ENCODE peak calls at places on chromosomes 3 and 15, in five cellular contexts. One of them, this sample, is unnamed.

GRCh38 chr3:141729240-141729639 is 8.9 kb upstream of the RNF7 start:
- DNase-seq in activated CD4-positive, alpha-beta T cell treated with anti-CD3 and anti-CD28 coated beads, Interleukin-2, amount 50 U/mL, for 1 hour: no peak
- DNase-seq in stimulated activated CD8-positive, alpha-beta memory T cell treated with anti-CD3 and anti-CD28 coated beads, Interleukin-7, amount 100 ng/mL, for 1 hour: no peak
- DNase-seq in fibroblast of villous mesenchyme: no peak
- DNase-seq in heart right ventricle: no peak
- DNase-seq in this sample: no peak

GRCh38 chr3:56915969-56916586 is 114.3 kb upstream of the ARHGEF3 start:
- DNase-seq in activated CD4-positive, alpha-beta T cell treated with anti-CD3 and anti-CD28 coated beads, Interleukin-2, amount 50 U/mL, for 1 hour: peak
- DNase-seq in heart right ventricle: peak
- DNase-seq in stimulated activated CD8-positive, alpha-beta memory T cell treated with anti-CD3 and anti-CD28 coated beads, Interleukin-7, amount 100 ng/mL, for 1 hour: peak
- DNase-seq in fibroblast of villous mesenchyme: no peak
- DNase-seq in this sample: peak

GRCh38 chr3:195697582-195698324 is 23.0 kb upstream of the MUC20 start:
- DNase-seq in fibroblast of villous mesenchyme: peak
- DNase-seq in heart right ventricle: no peak
- DNase-seq in activated CD4-positive, alpha-beta T cell treated with anti-CD3 and anti-CD28 coated beads, Interleukin-2, amount 50 U/mL, for 1 hour: no peak
- DNase-seq in stimulated activated CD8-positive, alpha-beta memory T cell treated with anti-CD3 and anti-CD28 coated beads, Interleukin-7, amount 100 ng/mL, for 1 hour: no peak
- DNase-seq in this sample: no peak

GRCh38 chr3:135014575-135014974 is 219.5 kb downstream of the EPHB1 start:
- DNase-seq in activated CD4-positive, alpha-beta T cell treated with anti-CD3 and anti-CD28 coated beads, Interleukin-2, amount 50 U/mL, for 1 hour: no peak
- DNase-seq in heart right ventricle: no peak
- DNase-seq in stimulated activated CD8-positive, alpha-beta memory T cell treated with anti-CD3 and anti-CD28 coated beads, Interleukin-7, amount 100 ng/mL, for 1 hour: no peak
- DNase-seq in fibroblast of villous mesenchyme: peak
- DNase-seq in this sample: no peak

GRCh38 chr15:73891328-73891975 is 18.1 kb downstream of the TBC1D21 start:
- DNase-seq in stimulated activated CD8-positive, alpha-beta memory T cell treated with anti-CD3 and anti-CD28 coated beads, Interleukin-7, amount 100 ng/mL, for 1 hour: no peak
- DNase-seq in activated CD4-positive, alpha-beta T cell treated with anti-CD3 and anti-CD28 coated beads, Interleukin-2, amount 50 U/mL, for 1 hour: no peak
- DNase-seq in fibroblast of villous mesenchyme: no peak
- DNase-seq in heart right ventricle: no peak
- DNase-seq in this sample: no peak

GRCh38 chr3:49428697-49429100 is 425 bp downstream of the NICN1 start:
- DNase-seq in stimulated activated CD8-positive, alpha-beta memory T cell treated with anti-CD3 and anti-CD28 coated beads, Interleukin-7, amount 100 ng/mL, for 1 hour: no peak
- DNase-seq in fibroblast of villous mesenchyme: no peak
- DNase-seq in activated CD4-positive, alpha-beta T cell treated with anti-CD3 and anti-CD28 coated beads, Interleukin-2, amount 50 U/mL, for 1 hour: no peak
- DNase-seq in heart right ventricle: no peak
- DNase-seq in this sample: no peak

GRCh38 chr3:110567032-110567431 is 504.6 kb upstream of the NECTIN3 start:
- DNase-seq in fibroblast of villous mesenchyme: no peak
- DNase-seq in heart right ventricle: no peak
- DNase-seq in activated CD4-positive, alpha-beta T cell treated with anti-CD3 and anti-CD28 coated beads, Interleukin-2, amount 50 U/mL, for 1 hour: no peak
- DNase-seq in stimulated activated CD8-positive, alpha-beta memory T cell treated with anti-CD3 and anti-CD28 coated beads, Interleukin-7, amount 100 ng/mL, for 1 hour: no peak
- DNase-seq in this sample: no peak

GRCh38 chr15:65041787-65042186 is 3.4 kb upstream of the SLC51B start:
- DNase-seq in stimulated activated CD8-positive, alpha-beta memory T cell treated with anti-CD3 and anti-CD28 coated beads, Interleukin-7, amount 100 ng/mL, for 1 hour: no peak
- DNase-seq in heart right ventricle: no peak
- DNase-seq in fibroblast of villous mesenchyme: no peak
- DNase-seq in activated CD4-positive, alpha-beta T cell treated with anti-CD3 and anti-CD28 coated beads, Interleukin-2, amount 50 U/mL, for 1 hour: no peak
- DNase-seq in this sample: no peak

GRCh38 chr15:52492132-52492531 is 36.5 kb downstream of the MYO5A start:
- DNase-seq in fibroblast of villous mesenchyme: no peak
- DNase-seq in heart right ventricle: no peak
- DNase-seq in stimulated activated CD8-positive, alpha-beta memory T cell treated with anti-CD3 and anti-CD28 coated beads, Interleukin-7, amount 100 ng/mL, for 1 hour: no peak
- DNase-seq in activated CD4-positive, alpha-beta T cell treated with anti-CD3 and anti-CD28 coated beads, Interleukin-2, amount 50 U/mL, for 1 hour: no peak
- DNase-seq in this sample: no peak

GRCh38 chr3:152026033-152026556 is 152.7 kb downstream of the SUCNR1 start:
- DNase-seq in activated CD4-positive, alpha-beta T cell treated with anti-CD3 and anti-CD28 coated beads, Interleukin-2, amount 50 U/mL, for 1 hour: no peak
- DNase-seq in stimulated activated CD8-positive, alpha-beta memory T cell treated with anti-CD3 and anti-CD28 coated beads, Interleukin-7, amount 100 ng/mL, for 1 hour: no peak
- DNase-seq in fibroblast of villous mesenchyme: peak
- DNase-seq in heart right ventricle: no peak
- DNase-seq in this sample: no peak

GRCh38 chr3:94311651-94312050 is 248.8 kb downstream of the NSUN3 start:
- DNase-seq in fibroblast of villous mesenchyme: no peak
- DNase-seq in stimulated activated CD8-positive, alpha-beta memory T cell treated with anti-CD3 and anti-CD28 coated beads, Interleukin-7, amount 100 ng/mL, for 1 hour: no peak
- DNase-seq in heart right ventricle: no peak
- DNase-seq in activated CD4-positive, alpha-beta T cell treated with anti-CD3 and anti-CD28 coated beads, Interleukin-2, amount 50 U/mL, for 1 hour: no peak
- DNase-seq in this sample: no peak

GRCh38 chr3:31277582-31277981 is 255.1 kb upstream of the STT3B start:
- DNase-seq in activated CD4-positive, alpha-beta T cell treated with anti-CD3 and anti-CD28 coated beads, Interleukin-2, amount 50 U/mL, for 1 hour: no peak
- DNase-seq in fibroblast of villous mesenchyme: no peak
- DNase-seq in heart right ventricle: no peak
- DNase-seq in stimulated activated CD8-positive, alpha-beta memory T cell treated with anti-CD3 and anti-CD28 coated beads, Interleukin-7, amount 100 ng/mL, for 1 hour: no peak
- DNase-seq in this sample: no peak

GRCh38 chr15:77901921-77902750 is 175.4 kb downstream of the TBC1D2B start:
- DNase-seq in stimulated activated CD8-positive, alpha-beta memory T cell treated with anti-CD3 and anti-CD28 coated beads, Interleukin-7, amount 100 ng/mL, for 1 hour: no peak
- DNase-seq in activated CD4-positive, alpha-beta T cell treated with anti-CD3 and anti-CD28 coated beads, Interleukin-2, amount 50 U/mL, for 1 hour: no peak
- DNase-seq in fibroblast of villous mesenchyme: no peak
- DNase-seq in heart right ventricle: no peak
- DNase-seq in this sample: no peak

GRCh38 chr3:106215047-106215446 is 346.2 kb upstream of the CBLB start:
- DNase-seq in heart right ventricle: no peak
- DNase-seq in stimulated activated CD8-positive, alpha-beta memory T cell treated with anti-CD3 and anti-CD28 coated beads, Interleukin-7, amount 100 ng/mL, for 1 hour: no peak
- DNase-seq in fibroblast of villous mesenchyme: no peak
- DNase-seq in activated CD4-positive, alpha-beta T cell treated with anti-CD3 and anti-CD28 coated beads, Interleukin-2, amount 50 U/mL, for 1 hour: no peak
- DNase-seq in this sample: no peak

GRCh38 chr15:85750807-85751730 is 43.7 kb downstream of the KLHL25 start:
- DNase-seq in stimulated activated CD8-positive, alpha-beta memory T cell treated with anti-CD3 and anti-CD28 coated beads, Interleukin-7, amount 100 ng/mL, for 1 hour: no peak
- DNase-seq in heart right ventricle: no peak
- DNase-seq in activated CD4-positive, alpha-beta T cell treated with anti-CD3 and anti-CD28 coated beads, Interleukin-2, amount 50 U/mL, for 1 hour: no peak
- DNase-seq in fibroblast of villous mesenchyme: no peak
- DNase-seq in this sample: no peak

GRCh38 chr3:196640501-196640968 is 1.0 kb downstream of the NRROS start:
- DNase-seq in heart right ventricle: no peak
- DNase-seq in fibroblast of villous mesenchyme: no peak
- DNase-seq in stimulated activated CD8-positive, alpha-beta memory T cell treated with anti-CD3 and anti-CD28 coated beads, Interleukin-7, amount 100 ng/mL, for 1 hour: no peak
- DNase-seq in activated CD4-positive, alpha-beta T cell treated with anti-CD3 and anti-CD28 coated beads, Interleukin-2, amount 50 U/mL, for 1 hour: no peak
- DNase-seq in this sample: no peak

GRCh38 chr15:40743921-40744809 is 10.9 kb downstream of the RMDN3 start:
- DNase-seq in heart right ventricle: no peak
- DNase-seq in stimulated activated CD8-positive, alpha-beta memory T cell treated with anti-CD3 and anti-CD28 coated beads, Interleukin-7, amount 100 ng/mL, for 1 hour: no peak
- DNase-seq in fibroblast of villous mesenchyme: peak
- DNase-seq in activated CD4-positive, alpha-beta T cell treated with anti-CD3 and anti-CD28 coated beads, Interleukin-2, amount 50 U/mL, for 1 hour: peak
- DNase-seq in this sample: peak

GRCh38 chr3:62875103-62876002 is at the start of gene CADPS:
- DNase-seq in fibroblast of villous mesenchyme: peak
- DNase-seq in activated CD4-positive, alpha-beta T cell treated with anti-CD3 and anti-CD28 coated beads, Interleukin-2, amount 50 U/mL, for 1 hour: no peak
- DNase-seq in heart right ventricle: peak
- DNase-seq in stimulated activated CD8-positive, alpha-beta memory T cell treated with anti-CD3 and anti-CD28 coated beads, Interleukin-7, amount 100 ng/mL, for 1 hour: no peak
- DNase-seq in this sample: no peak

GRCh38 chr3:89025185-89025584 is 82.2 kb upstream of the EPHA3 start:
- DNase-seq in stimulated activated CD8-positive, alpha-beta memory T cell treated with anti-CD3 and anti-CD28 coated beads, Interleukin-7, amount 100 ng/mL, for 1 hour: no peak
- DNase-seq in activated CD4-positive, alpha-beta T cell treated with anti-CD3 and anti-CD28 coated beads, Interleukin-2, amount 50 U/mL, for 1 hour: no peak
- DNase-seq in fibroblast of villous mesenchyme: peak
- DNase-seq in heart right ventricle: no peak
- DNase-seq in this sample: no peak

GRCh38 chr3:157231071-157231470 is 71.1 kb upstream of the CCNL1 start:
- DNase-seq in stimulated activated CD8-positive, alpha-beta memory T cell treated with anti-CD3 and anti-CD28 coated beads, Interleukin-7, amount 100 ng/mL, for 1 hour: no peak
- DNase-seq in fibroblast of villous mesenchyme: peak
- DNase-seq in heart right ventricle: no peak
- DNase-seq in activated CD4-positive, alpha-beta T cell treated with anti-CD3 and anti-CD28 coated beads, Interleukin-2, amount 50 U/mL, for 1 hour: no peak
- DNase-seq in this sample: no peak

GRCh38 chr15:37764733-37765191 is 169.7 kb upstream of the TMCO5A start:
- DNase-seq in heart right ventricle: no peak
- DNase-seq in activated CD4-positive, alpha-beta T cell treated with anti-CD3 and anti-CD28 coated beads, Interleukin-2, amount 50 U/mL, for 1 hour: no peak
- DNase-seq in stimulated activated CD8-positive, alpha-beta memory T cell treated with anti-CD3 and anti-CD28 coated beads, Interleukin-7, amount 100 ng/mL, for 1 hour: no peak
- DNase-seq in fibroblast of villous mesenchyme: peak
- DNase-seq in this sample: no peak

GRCh38 chr3:56916697-56917336 is 115.1 kb upstream of the ARHGEF3 start:
- DNase-seq in fibroblast of villous mesenchyme: no peak
- DNase-seq in heart right ventricle: no peak
- DNase-seq in stimulated activated CD8-positive, alpha-beta memory T cell treated with anti-CD3 and anti-CD28 coated beads, Interleukin-7, amount 100 ng/mL, for 1 hour: no peak
- DNase-seq in activated CD4-positive, alpha-beta T cell treated with anti-CD3 and anti-CD28 coated beads, Interleukin-2, amount 50 U/mL, for 1 hour: no peak
- DNase-seq in this sample: no peak

GRCh38 chr3:146513386-146514051 is 30.9 kb downstream of the PLSCR1 start:
- DNase-seq in activated CD4-positive, alpha-beta T cell treated with anti-CD3 and anti-CD28 coated beads, Interleukin-2, amount 50 U/mL, for 1 hour: no peak
- DNase-seq in heart right ventricle: no peak
- DNase-seq in fibroblast of villous mesenchyme: no peak
- DNase-seq in stimulated activated CD8-positive, alpha-beta memory T cell treated with anti-CD3 and anti-CD28 coated beads, Interleukin-7, amount 100 ng/mL, for 1 hour: no peak
- DNase-seq in this sample: no peak

GRCh38 chr3:64187065-64187959 is 38.0 kb downstream of the PRICKLE2 start:
- DNase-seq in stimulated activated CD8-positive, alpha-beta memory T cell treated with anti-CD3 and anti-CD28 coated beads, Interleukin-7, amount 100 ng/mL, for 1 hour: no peak
- DNase-seq in activated CD4-positive, alpha-beta T cell treated with anti-CD3 and anti-CD28 coated beads, Interleukin-2, amount 50 U/mL, for 1 hour: no peak
- DNase-seq in heart right ventricle: peak
- DNase-seq in fibroblast of villous mesenchyme: peak
- DNase-seq in this sample: no peak

GRCh38 chr15:35545316-35545824 is 595 bp downstream of the DPH6 start:
- DNase-seq in stimulated activated CD8-positive, alpha-beta memory T cell treated with anti-CD3 and anti-CD28 coated beads, Interleukin-7, amount 100 ng/mL, for 1 hour: no peak
- DNase-seq in heart right ventricle: peak
- DNase-seq in activated CD4-positive, alpha-beta T cell treated with anti-CD3 and anti-CD28 coated beads, Interleukin-2, amount 50 U/mL, for 1 hour: no peak
- DNase-seq in fibroblast of villous mesenchyme: peak
- DNase-seq in this sample: peak

GRCh38 chr3:182139627-182140357 is 428.1 kb downstream of the SOX2 start:
- DNase-seq in fibroblast of villous mesenchyme: no peak
- DNase-seq in stimulated activated CD8-positive, alpha-beta memory T cell treated with anti-CD3 and anti-CD28 coated beads, Interleukin-7, amount 100 ng/mL, for 1 hour: no peak
- DNase-seq in activated CD4-positive, alpha-beta T cell treated with anti-CD3 and anti-CD28 coated beads, Interleukin-2, amount 50 U/mL, for 1 hour: no peak
- DNase-seq in heart right ventricle: no peak
- DNase-seq in this sample: no peak

GRCh38 chr15:51198701-51199253 is 104.1 kb upstream of the TNFAIP8L3 start:
- DNase-seq in stimulated activated CD8-positive, alpha-beta memory T cell treated with anti-CD3 and anti-CD28 coated beads, Interleukin-7, amount 100 ng/mL, for 1 hour: no peak
- DNase-seq in activated CD4-positive, alpha-beta T cell treated with anti-CD3 and anti-CD28 coated beads, Interleukin-2, amount 50 U/mL, for 1 hour: no peak
- DNase-seq in heart right ventricle: no peak
- DNase-seq in fibroblast of villous mesenchyme: no peak
- DNase-seq in this sample: no peak

GRCh38 chr3:35635931-35636683 is 3.2 kb upstream of the ARPP21 start:
- DNase-seq in activated CD4-positive, alpha-beta T cell treated with anti-CD3 and anti-CD28 coated beads, Interleukin-2, amount 50 U/mL, for 1 hour: no peak
- DNase-seq in stimulated activated CD8-positive, alpha-beta memory T cell treated with anti-CD3 and anti-CD28 coated beads, Interleukin-7, amount 100 ng/mL, for 1 hour: no peak
- DNase-seq in heart right ventricle: no peak
- DNase-seq in fibroblast of villous mesenchyme: no peak
- DNase-seq in this sample: no peak

GRCh38 chr3:108863799-108864135 is 41.2 kb downstream of the TRAT1 start:
- DNase-seq in stimulated activated CD8-positive, alpha-beta memory T cell treated with anti-CD3 and anti-CD28 coated beads, Interleukin-7, amount 100 ng/mL, for 1 hour: no peak
- DNase-seq in activated CD4-positive, alpha-beta T cell treated with anti-CD3 and anti-CD28 coated beads, Interleukin-2, amount 50 U/mL, for 1 hour: no peak
- DNase-seq in fibroblast of villous mesenchyme: no peak
- DNase-seq in heart right ventricle: no peak
- DNase-seq in this sample: no peak

GRCh38 chr15:31508656-31509055 is 182.0 kb downstream of the KLF13 start:
- DNase-seq in heart right ventricle: no peak
- DNase-seq in fibroblast of villous mesenchyme: no peak
- DNase-seq in activated CD4-positive, alpha-beta T cell treated with anti-CD3 and anti-CD28 coated beads, Interleukin-2, amount 50 U/mL, for 1 hour: no peak
- DNase-seq in stimulated activated CD8-positive, alpha-beta memory T cell treated with anti-CD3 and anti-CD28 coated beads, Interleukin-7, amount 100 ng/mL, for 1 hour: no peak
- DNase-seq in this sample: no peak

GRCh38 chr3:112598731-112599130 is 36.9 kb downstream of the SLC35A5 start:
- DNase-seq in stimulated activated CD8-positive, alpha-beta memory T cell treated with anti-CD3 and anti-CD28 coated beads, Interleukin-7, amount 100 ng/mL, for 1 hour: no peak
- DNase-seq in fibroblast of villous mesenchyme: no peak
- DNase-seq in activated CD4-positive, alpha-beta T cell treated with anti-CD3 and anti-CD28 coated beads, Interleukin-2, amount 50 U/mL, for 1 hour: no peak
- DNase-seq in heart right ventricle: no peak
- DNase-seq in this sample: no peak

GRCh38 chr3:154904328-154904727 is 175.8 kb upstream of the MME start:
- DNase-seq in activated CD4-positive, alpha-beta T cell treated with anti-CD3 and anti-CD28 coated beads, Interleukin-2, amount 50 U/mL, for 1 hour: no peak
- DNase-seq in stimulated activated CD8-positive, alpha-beta memory T cell treated with anti-CD3 and anti-CD28 coated beads, Interleukin-7, amount 100 ng/mL, for 1 hour: no peak
- DNase-seq in heart right ventricle: no peak
- DNase-seq in fibroblast of villous mesenchyme: peak
- DNase-seq in this sample: no peak

GRCh38 chr3:171157286-171157685 is 130.8 kb upstream of the SLC2A2 start:
- DNase-seq in activated CD4-positive, alpha-beta T cell treated with anti-CD3 and anti-CD28 coated beads, Interleukin-2, amount 50 U/mL, for 1 hour: no peak
- DNase-seq in heart right ventricle: peak
- DNase-seq in fibroblast of villous mesenchyme: no peak
- DNase-seq in stimulated activated CD8-positive, alpha-beta memory T cell treated with anti-CD3 and anti-CD28 coated beads, Interleukin-7, amount 100 ng/mL, for 1 hour: no peak
- DNase-seq in this sample: no peak

GRCh38 chr3:10249833-10250232 is 1.6 kb downstream of the TATDN2 start:
- DNase-seq in fibroblast of villous mesenchyme: peak
- DNase-seq in stimulated activated CD8-positive, alpha-beta memory T cell treated with anti-CD3 and anti-CD28 coated beads, Interleukin-7, amount 100 ng/mL, for 1 hour: no peak
- DNase-seq in activated CD4-positive, alpha-beta T cell treated with anti-CD3 and anti-CD28 coated beads, Interleukin-2, amount 50 U/mL, for 1 hour: no peak
- DNase-seq in heart right ventricle: no peak
- DNase-seq in this sample: no peak

GRCh38 chr15:71494565-71494964 is 315.8 kb upstream of the NR2E3 start:
- DNase-seq in fibroblast of villous mesenchyme: no peak
- DNase-seq in activated CD4-positive, alpha-beta T cell treated with anti-CD3 and anti-CD28 coated beads, Interleukin-2, amount 50 U/mL, for 1 hour: no peak
- DNase-seq in heart right ventricle: no peak
- DNase-seq in stimulated activated CD8-positive, alpha-beta memory T cell treated with anti-CD3 and anti-CD28 coated beads, Interleukin-7, amount 100 ng/mL, for 1 hour: no peak
- DNase-seq in this sample: no peak

GRCh38 chr15:101323793-101324505 is 28.9 kb upstream of the SNRPA1 start:
- DNase-seq in activated CD4-positive, alpha-beta T cell treated with anti-CD3 and anti-CD28 coated beads, Interleukin-2, amount 50 U/mL, for 1 hour: no peak
- DNase-seq in fibroblast of villous mesenchyme: no peak
- DNase-seq in heart right ventricle: no peak
- DNase-seq in stimulated activated CD8-positive, alpha-beta memory T cell treated with anti-CD3 and anti-CD28 coated beads, Interleukin-7, amount 100 ng/mL, for 1 hour: no peak
- DNase-seq in this sample: no peak

GRCh38 chr15:91146728-91147127 is 46.7 kb downstream of the SV2B start:
- DNase-seq in fibroblast of villous mesenchyme: no peak
- DNase-seq in heart right ventricle: no peak
- DNase-seq in stimulated activated CD8-positive, alpha-beta memory T cell treated with anti-CD3 and anti-CD28 coated beads, Interleukin-7, amount 100 ng/mL, for 1 hour: no peak
- DNase-seq in activated CD4-positive, alpha-beta T cell treated with anti-CD3 and anti-CD28 coated beads, Interleukin-2, amount 50 U/mL, for 1 hour: no peak
- DNase-seq in this sample: no peak

GRCh38 chr3:141486416-141486734 is 452 bp upstream of the RASA2 start:
- DNase-seq in heart right ventricle: no peak
- DNase-seq in fibroblast of villous mesenchyme: no peak
- DNase-seq in activated CD4-positive, alpha-beta T cell treated with anti-CD3 and anti-CD28 coated beads, Interleukin-2, amount 50 U/mL, for 1 hour: no peak
- DNase-seq in stimulated activated CD8-positive, alpha-beta memory T cell treated with anti-CD3 and anti-CD28 coated beads, Interleukin-7, amount 100 ng/mL, for 1 hour: no peak
- DNase-seq in this sample: no peak

GRCh38 chr3:190003730-190004129 is 117.0 kb downstream of the P3H2 start:
- DNase-seq in stimulated activated CD8-positive, alpha-beta memory T cell treated with anti-CD3 and anti-CD28 coated beads, Interleukin-7, amount 100 ng/mL, for 1 hour: no peak
- DNase-seq in heart right ventricle: no peak
- DNase-seq in activated CD4-positive, alpha-beta T cell treated with anti-CD3 and anti-CD28 coated beads, Interleukin-2, amount 50 U/mL, for 1 hour: no peak
- DNase-seq in fibroblast of villous mesenchyme: peak
- DNase-seq in this sample: no peak

This sample was measured in effector memory CD8-positive, alpha-beta T cell.